ENCODE peak calls at places on chromosomes 4 and X, in eight cellular contexts. W is astrocyte; G is thoracic aorta; V is fibroblast of lung; L is CD8-positive, alpha-beta T cell; Q is aorta; K is tibial artery; R is K562. M is an unnamed sample. For H3K9me3, the result is how much of the 10 kb centered on the place peaks cover.

GRCh38 chrX:103531002-103531401 is 11.7 kb upstream of the RAB40A start:
- DNase-seq in W (peak), G (no peak), V (peak), L (no peak), Q (no peak), K (no peak), R (no peak), M (peak)

GRCh38 chrX:65671966-65672365 is 4.5 kb downstream of the MSN start:
- DNase-seq in W (no peak), G (no peak), V (no peak), L (no peak), Q (no peak), K (no peak), R (no peak), M (no peak)

GRCh38 chr4:6375620-6376295 is 96.7 kb downstream of the PPP2R2C start:
- DNase-seq in W (no peak), G (no peak), V (no peak), L (no peak), Q (peak), K (no peak), R (no peak), M (no peak)

GRCh38 chr4:20430555-20430954 is 178.8 kb downstream of the SLIT2 start:
- DNase-seq in W (no peak), G (no peak), V (peak), L (no peak), Q (no peak), K (no peak), R (no peak), M (peak)

GRCh38 chr4:7647932-7648812 is 213.4 kb upstream of the PSAPL1 start:
- DNase-seq in W (peak), G (no peak), V (peak), L (no peak), Q (peak), K (no peak), R (peak), M (no peak)

GRCh38 chrX:79133897-79134296 is 10.6 kb upstream of the GPR174 start:
- DNase-seq in W (no peak), G (no peak), V (no peak), L (no peak), Q (no peak), K (no peak), R (no peak), M (no peak)

GRCh38 chr4:65661469-65661868 is 8.8 kb downstream of the EPHA5 start:
- DNase-seq in W (peak), G (no peak), V (peak), L (no peak), Q (no peak), K (no peak), R (no peak), M (no peak)

GRCh38 chr4:45072981-45073380 is 346.6 kb upstream of the GNPDA2 start:
- DNase-seq in W (no peak), G (no peak), V (no peak), L (no peak), Q (no peak), K (no peak), R (no peak), M (no peak)

GRCh38 chrX:125998432-125998831 is 167.7 kb downstream of the DCAF12L2 start:
- DNase-seq in W (no peak), G (no peak), V (no peak), L (no peak), Q (no peak), K (no peak), R (no peak), M (no peak)

GRCh38 chrX:18448416-18448815 is 23.0 kb downstream of the CDKL5 start:
- DNase-seq in W (peak), G (no peak), V (peak), L (no peak), Q (no peak), K (no peak), R (no peak), M (no peak)

GRCh38 chr4:2793920-2794706 is 1.2 kb downstream of the SH3BP2 start:
- DNase-seq in W (no peak), G (no peak), V (no peak), L (no peak), Q (peak), K (peak), R (no peak), M (no peak)

GRCh38 chr4:133149932-133150642 is 993 bp downstream of the PCDH10 start:
- DNase-seq in W (no peak), G (no peak), V (peak), L (no peak), Q (no peak), K (no peak), R (no peak), M (no peak)

GRCh38 chr4:158809611-158810486 is 41.0 kb downstream of the FNIP2 start:
- DNase-seq in W (peak), G (no peak), V (peak), L (no peak), Q (no peak), K (no peak), R (peak), M (no peak)

GRCh38 chr4:52157641-52158316 is 106.7 kb downstream of the SPATA18 start:
- DNase-seq in W (no peak), G (no peak), V (no peak), L (no peak), Q (no peak), K (no peak), R (no peak), M (no peak)

GRCh38 chr4:54322817-54323417 is 93.8 kb downstream of the PDGFRA start:
- DNase-seq in W (peak), G (no peak), V (peak), L (peak), Q (no peak), K (peak), R (peak), M (peak)

GRCh38 chrX:11629593-11630211 is 36.0 kb downstream of the ARHGAP6 start:
- DNase-seq in W (peak), G (peak), V (peak), L (no peak), Q (no peak), K (peak), R (no peak), M (peak)

GRCh38 chr4:148634476-148634875 is 192.3 kb upstream of the NR3C2 start:
- DNase-seq in W (peak), G (no peak), V (peak), L (no peak), Q (no peak), K (no peak), R (no peak), M (no peak)

GRCh38 chrX:23383411-23383810 is 48.8 kb downstream of the PTCHD1 start:
- DNase-seq in W (peak), G (no peak), V (peak), L (no peak), Q (no peak), K (no peak), R (no peak), M (no peak)

GRCh38 chrX:51420610-51421009 is 75.8 kb downstream of the NUDT11 start:
- DNase-seq in W (peak), G (no peak), V (peak), L (no peak), Q (no peak), K (no peak), R (peak), M (peak)

DNA sequence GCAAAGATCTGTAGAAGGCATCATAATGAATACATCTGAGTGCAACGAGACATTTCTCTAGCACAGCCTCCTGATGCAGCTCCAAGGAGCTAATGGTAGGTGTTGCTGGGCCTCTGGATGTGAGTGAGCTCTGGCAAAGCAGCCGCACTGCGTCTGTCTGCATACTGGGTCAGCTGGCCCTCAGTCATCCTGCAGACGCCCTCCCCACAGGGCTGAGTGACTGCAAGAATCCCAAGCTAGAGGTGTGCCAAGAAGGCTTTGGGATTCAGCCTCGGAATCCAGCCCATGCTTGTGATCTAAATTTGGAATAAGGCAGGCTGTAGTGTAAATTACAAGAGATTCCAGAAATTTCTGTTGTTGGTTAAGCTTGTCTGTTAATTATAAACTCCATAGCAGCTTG is 18.5 kb downstream of the HERC3 start:
- DNase-seq in W (peak), G (peak), V (peak), L (no peak), Q (peak), K (peak), R (no peak), M (no peak)
- H3K27ac ChIP-seq in W (peak), G (peak), V (peak), L (no peak), Q (peak), K (peak), R (no peak), M (peak)

DNA sequence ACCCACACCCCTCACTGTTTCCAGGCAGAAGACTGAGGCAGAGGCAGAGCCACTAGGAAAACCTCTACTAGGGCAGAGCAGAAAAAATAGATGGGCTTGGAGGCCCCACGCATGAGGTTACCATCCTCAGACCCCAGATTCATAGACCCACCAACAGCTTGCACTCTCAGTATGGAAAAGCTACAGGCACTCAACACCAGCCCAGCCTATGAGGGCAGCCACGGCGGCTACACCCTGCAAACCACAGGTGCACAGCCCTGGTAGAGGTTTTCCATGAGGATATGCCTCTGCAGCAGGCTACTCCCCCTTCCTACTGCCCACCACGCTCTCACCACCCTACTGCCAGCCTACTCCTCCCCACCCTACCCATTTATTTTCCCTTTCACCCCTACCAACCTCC is 235.1 kb downstream of the CWH43 start:
- DNase-seq in W (no peak), G (no peak), V (no peak), L (no peak), Q (no peak), K (no peak), R (peak), M (no peak)
- H3K9me3 ChIP-seq in W (under half), G (under half), V (under half), L (under half), Q (under half), K (under half), R (under half), M (under half)

GRCh38 chr4:151983854-151984253 is 223.0 kb upstream of the GATB start:
- DNase-seq in W (no peak), G (no peak), V (no peak), L (no peak), Q (no peak), K (no peak), R (no peak), M (no peak)
- H3K27ac ChIP-seq in W (no peak), G (no peak), V (no peak), L (no peak), Q (no peak), K (no peak), R (no peak), M (no peak)

GRCh38 chr4:175412744-175413143 is 399.3 kb downstream of the GPM6A start:
- DNase-seq in W (peak), G (no peak), V (peak), L (no peak), Q (no peak), K (no peak), R (no peak), M (no peak)
- H3K9me3 ChIP-seq in W (under half), G (under half), V (under half), L (under half), Q (under half), K (under half), R (under half), M (under half)

M was measured in AG04450.